ENCODE peak calls at places on chromosomes 11 and 22, in eight cellular contexts. One of them, this sample, is unnamed.

GRCh38 chr22:41762980-41763779 is 37.3 kb upstream of the CCDC134 start:
- DNase-seq in brain microvascular endothelial cell: peak
- DNase-seq in GM23248: no peak
- DNase-seq in heart right ventricle: no peak
- DNase-seq in HepG2: peak
- DNase-seq in H1: peak
- DNase-seq in neuronal stem cell: peak
- DNase-seq in AG04450: no peak
- DNase-seq in this sample: peak

GRCh38 chr11:132342408-132342807 is 972.0 kb downstream of the NTM start:
- DNase-seq in brain microvascular endothelial cell: no peak
- DNase-seq in GM23248: no peak
- DNase-seq in heart right ventricle: no peak
- DNase-seq in HepG2: no peak
- DNase-seq in H1: no peak
- DNase-seq in neuronal stem cell: no peak
- DNase-seq in AG04450: no peak
- DNase-seq in this sample: no peak

GRCh38 chr22:48258841-48259240 is 1496.4 kb downstream of the TBC1D22A start:
- DNase-seq in brain microvascular endothelial cell: no peak
- DNase-seq in GM23248: no peak
- DNase-seq in heart right ventricle: no peak
- DNase-seq in HepG2: no peak
- DNase-seq in H1: no peak
- DNase-seq in neuronal stem cell: no peak
- DNase-seq in AG04450: no peak
- DNase-seq in this sample: no peak

GRCh38 chr11:36684840-36685800 is 87.1 kb upstream of the RAG2 start:
- DNase-seq in brain microvascular endothelial cell: no peak
- DNase-seq in GM23248: no peak
- DNase-seq in heart right ventricle: no peak
- DNase-seq in HepG2: no peak
- DNase-seq in H1: no peak
- DNase-seq in neuronal stem cell: no peak
- DNase-seq in AG04450: no peak
- DNase-seq in this sample: peak

GRCh38 chr11:125570952-125571351 is 1.7 kb downstream of the EI24 start:
- DNase-seq in brain microvascular endothelial cell: no peak
- DNase-seq in GM23248: no peak
- DNase-seq in heart right ventricle: no peak
- DNase-seq in HepG2: no peak
- DNase-seq in H1: no peak
- DNase-seq in neuronal stem cell: no peak
- DNase-seq in AG04450: no peak
- DNase-seq in this sample: no peak

GRCh38 chr22:25186140-25186539 is 13.5 kb upstream of the CRYBB3 start:
- DNase-seq in brain microvascular endothelial cell: no peak
- DNase-seq in GM23248: no peak
- DNase-seq in heart right ventricle: no peak
- DNase-seq in HepG2: no peak
- DNase-seq in H1: no peak
- DNase-seq in neuronal stem cell: no peak
- DNase-seq in AG04450: no peak
- DNase-seq in this sample: no peak

GRCh38 chr11:46895821-46896220 is 22.5 kb downstream of the LRP4 start:
- DNase-seq in brain microvascular endothelial cell: no peak
- DNase-seq in GM23248: peak
- DNase-seq in heart right ventricle: peak
- DNase-seq in HepG2: no peak
- DNase-seq in H1: no peak
- DNase-seq in neuronal stem cell: no peak
- DNase-seq in AG04450: no peak
- DNase-seq in this sample: no peak

GRCh38 chr22:30340911-30341685 is 14.4 kb upstream of the TBC1D10A start:
- DNase-seq in brain microvascular endothelial cell: no peak
- DNase-seq in GM23248: no peak
- DNase-seq in heart right ventricle: peak
- DNase-seq in HepG2: no peak
- DNase-seq in H1: no peak
- DNase-seq in neuronal stem cell: no peak
- DNase-seq in AG04450: no peak
- DNase-seq in this sample: no peak

GRCh38 chr11:45933131-45933821 is 10.8 kb downstream of the LARGE2 start:
- DNase-seq in brain microvascular endothelial cell: no peak
- DNase-seq in GM23248: peak
- DNase-seq in heart right ventricle: no peak
- DNase-seq in HepG2: no peak
- DNase-seq in H1: no peak
- DNase-seq in neuronal stem cell: no peak
- DNase-seq in AG04450: peak
- DNase-seq in this sample: no peak

GRCh38 chr11:16841984-16842383 is 103.5 kb downstream of the C11orf58 start:
- DNase-seq in brain microvascular endothelial cell: no peak
- DNase-seq in GM23248: no peak
- DNase-seq in heart right ventricle: no peak
- DNase-seq in HepG2: no peak
- DNase-seq in H1: no peak
- DNase-seq in neuronal stem cell: no peak
- DNase-seq in AG04450: no peak
- DNase-seq in this sample: no peak

GRCh38 chr11:79515781-79516180 is 75.0 kb upstream of the TENM4 start:
- DNase-seq in brain microvascular endothelial cell: no peak
- DNase-seq in GM23248: no peak
- DNase-seq in heart right ventricle: no peak
- DNase-seq in HepG2: no peak
- DNase-seq in H1: no peak
- DNase-seq in neuronal stem cell: no peak
- DNase-seq in AG04450: no peak
- DNase-seq in this sample: no peak

GRCh38 chr11:8361206-8361605 is 97.5 kb upstream of the LMO1 start:
- DNase-seq in brain microvascular endothelial cell: no peak
- DNase-seq in GM23248: no peak
- DNase-seq in heart right ventricle: no peak
- DNase-seq in HepG2: no peak
- DNase-seq in H1: no peak
- DNase-seq in neuronal stem cell: no peak
- DNase-seq in AG04450: no peak
- DNase-seq in this sample: no peak

DNA sequence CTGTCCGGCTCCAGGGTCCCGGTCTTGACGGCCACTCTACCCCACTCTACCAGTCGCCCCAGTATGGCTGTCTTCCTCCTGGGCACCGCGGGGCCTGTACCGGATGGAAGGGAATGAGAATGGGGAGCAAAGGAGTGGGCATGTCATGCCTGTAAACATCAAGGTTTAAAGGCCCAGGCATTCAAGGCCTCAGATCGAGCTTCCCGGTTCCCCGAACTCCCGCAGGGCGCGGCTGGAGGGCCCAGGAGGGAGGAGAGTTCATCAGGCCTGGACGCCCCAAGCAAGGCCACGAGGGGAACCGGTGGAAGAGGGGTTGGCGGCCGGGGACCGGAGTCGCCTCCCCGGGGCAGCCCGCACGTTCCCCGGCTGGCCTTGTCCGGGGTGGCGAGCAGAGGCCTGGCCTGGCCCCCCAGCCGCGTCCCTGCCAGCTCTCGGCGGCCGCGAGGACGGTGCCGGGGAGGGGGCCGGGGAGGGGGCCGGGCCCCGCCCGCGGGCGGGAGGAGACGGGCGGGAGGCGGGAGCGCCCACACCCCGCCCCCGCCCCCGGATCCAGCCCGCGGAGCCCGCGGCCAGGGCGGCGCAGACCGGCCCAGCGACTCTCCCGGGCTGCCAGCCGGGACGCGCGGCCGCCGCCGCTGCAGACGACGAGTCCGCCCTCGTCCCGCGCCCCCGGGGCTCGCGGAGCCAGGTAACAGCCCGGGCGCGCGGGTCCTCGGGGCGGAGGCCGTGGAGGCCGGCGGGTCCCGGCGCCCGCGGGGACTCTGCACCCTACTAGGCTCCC is at the start of gene CDC42EP1:
- DNase-seq in brain microvascular endothelial cell: no peak
- DNase-seq in GM23248: peak
- DNase-seq in heart right ventricle: peak
- DNase-seq in HepG2: no peak
- DNase-seq in H1: peak
- DNase-seq in neuronal stem cell: no peak
- DNase-seq in AG04450: no peak
- DNase-seq in this sample: no peak
- H3K4me3 ChIP-seq in brain microvascular endothelial cell: peak
- H3K4me3 ChIP-seq in GM23248: peak
- H3K4me3 ChIP-seq in heart right ventricle: peak
- H3K4me3 ChIP-seq in HepG2: peak
- H3K4me3 ChIP-seq in H1: peak
- H3K4me3 ChIP-seq in neuronal stem cell: peak
- H3K4me3 ChIP-seq in AG04450: peak
- H3K4me3 ChIP-seq in this sample: no peak

DNA sequence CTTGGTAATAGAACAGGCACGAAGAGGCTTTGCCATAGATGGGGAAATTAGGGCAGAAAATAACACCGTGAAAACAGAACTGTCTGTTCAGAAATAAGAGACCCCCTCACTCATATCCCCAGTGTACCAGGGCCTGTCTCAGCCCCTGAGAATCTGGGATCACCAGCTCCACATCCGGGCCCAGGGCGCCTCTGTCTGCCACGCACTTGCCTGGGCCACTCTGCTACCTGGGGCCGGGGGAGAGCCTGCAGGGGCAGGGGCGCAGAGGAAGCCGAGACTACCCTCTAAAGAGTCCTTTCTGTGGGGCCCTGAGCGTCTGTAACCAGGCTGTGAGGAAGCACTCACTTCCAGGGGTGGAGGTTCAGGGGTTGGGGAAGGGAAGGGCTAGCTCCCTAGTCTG is 19.8 kb downstream of the NECTIN1 start:
- DNase-seq in brain microvascular endothelial cell: no peak
- DNase-seq in GM23248: no peak
- DNase-seq in heart right ventricle: no peak
- DNase-seq in HepG2: no peak
- DNase-seq in H1: no peak
- DNase-seq in neuronal stem cell: no peak
- DNase-seq in AG04450: no peak
- DNase-seq in this sample: no peak
- H3K4me3 ChIP-seq in brain microvascular endothelial cell: no peak
- H3K4me3 ChIP-seq in GM23248: no peak
- H3K4me3 ChIP-seq in heart right ventricle: no peak
- H3K4me3 ChIP-seq in HepG2: no peak
- H3K4me3 ChIP-seq in H1: no peak
- H3K4me3 ChIP-seq in neuronal stem cell: no peak
- H3K4me3 ChIP-seq in AG04450: peak
- H3K4me3 ChIP-seq in this sample: peak

GRCh38 chr22:40449676-40450035 is 79.3 kb downstream of the SGSM3 start:
- DNase-seq in brain microvascular endothelial cell: peak
- DNase-seq in GM23248: peak
- DNase-seq in heart right ventricle: no peak
- DNase-seq in HepG2: no peak
- DNase-seq in H1: no peak
- DNase-seq in neuronal stem cell: no peak
- DNase-seq in AG04450: no peak
- DNase-seq in this sample: no peak

GRCh38 chr22:40452730-40453487 is 82.5 kb downstream of the SGSM3 start:
- DNase-seq in brain microvascular endothelial cell: no peak
- DNase-seq in GM23248: peak
- DNase-seq in heart right ventricle: no peak
- DNase-seq in HepG2: no peak
- DNase-seq in H1: no peak
- DNase-seq in neuronal stem cell: no peak
- DNase-seq in AG04450: no peak
- DNase-seq in this sample: no peak

GRCh38 chr22:40450651-40451050 is 80.3 kb downstream of the SGSM3 start:
- DNase-seq in brain microvascular endothelial cell: no peak
- DNase-seq in GM23248: peak
- DNase-seq in heart right ventricle: no peak
- DNase-seq in HepG2: no peak
- DNase-seq in H1: no peak
- DNase-seq in neuronal stem cell: no peak
- DNase-seq in AG04450: no peak
- DNase-seq in this sample: no peak

GRCh38 chr22:40451230-40451629 is 80.8 kb downstream of the SGSM3 start:
- DNase-seq in brain microvascular endothelial cell: no peak
- DNase-seq in GM23248: peak
- DNase-seq in heart right ventricle: no peak
- DNase-seq in HepG2: no peak
- DNase-seq in H1: no peak
- DNase-seq in neuronal stem cell: no peak
- DNase-seq in AG04450: no peak
- DNase-seq in this sample: no peak

DNA sequence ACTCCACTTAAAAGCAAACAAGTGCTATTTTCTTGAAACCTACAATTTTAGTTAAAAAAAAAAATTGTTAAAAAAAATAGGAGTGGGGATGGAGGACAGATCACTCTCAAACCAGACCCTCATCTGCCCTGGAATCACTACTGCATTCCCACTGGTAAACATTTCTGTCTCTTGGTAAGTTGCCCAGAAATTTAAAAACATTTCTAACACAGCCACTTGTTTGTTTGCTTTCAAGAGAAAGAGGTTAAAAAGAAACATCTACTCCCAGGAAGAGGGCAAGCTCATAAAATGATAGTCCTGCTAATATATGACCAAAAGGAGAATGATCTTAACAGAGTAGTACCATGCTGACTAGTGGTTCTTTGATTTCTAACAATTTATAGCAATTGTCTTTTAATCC is 83.3 kb downstream of the SGSM3 start:
- DNase-seq in brain microvascular endothelial cell: no peak
- DNase-seq in GM23248: no peak
- DNase-seq in heart right ventricle: no peak
- DNase-seq in HepG2: no peak
- DNase-seq in H1: no peak
- DNase-seq in neuronal stem cell: no peak
- DNase-seq in AG04450: no peak
- DNase-seq in this sample: no peak
- H3K4me3 ChIP-seq in brain microvascular endothelial cell: no peak
- H3K4me3 ChIP-seq in GM23248: no peak
- H3K4me3 ChIP-seq in heart right ventricle: no peak
- H3K4me3 ChIP-seq in HepG2: no peak
- H3K4me3 ChIP-seq in H1: no peak
- H3K4me3 ChIP-seq in neuronal stem cell: no peak
- H3K4me3 ChIP-seq in AG04450: no peak
- H3K4me3 ChIP-seq in this sample: no peak

GRCh38 chr11:14075679-14076078 is 113.2 kb downstream of the SPON1 start:
- DNase-seq in brain microvascular endothelial cell: no peak
- DNase-seq in GM23248: no peak
- DNase-seq in heart right ventricle: no peak
- DNase-seq in HepG2: no peak
- DNase-seq in H1: no peak
- DNase-seq in neuronal stem cell: no peak
- DNase-seq in AG04450: no peak
- DNase-seq in this sample: no peak

GRCh38 chr11:14078941-14079522 is 116.5 kb downstream of the SPON1 start:
- DNase-seq in brain microvascular endothelial cell: no peak
- DNase-seq in GM23248: no peak
- DNase-seq in heart right ventricle: no peak
- DNase-seq in HepG2: no peak
- DNase-seq in H1: no peak
- DNase-seq in neuronal stem cell: no peak
- DNase-seq in AG04450: no peak
- DNase-seq in this sample: peak

GRCh38 chr11:14073821-14074529 is 111.5 kb downstream of the SPON1 start:
- DNase-seq in brain microvascular endothelial cell: no peak
- DNase-seq in GM23248: peak
- DNase-seq in heart right ventricle: no peak
- DNase-seq in HepG2: no peak
- DNase-seq in H1: no peak
- DNase-seq in neuronal stem cell: no peak
- DNase-seq in AG04450: no peak
- DNase-seq in this sample: no peak

GRCh38 chr11:14070866-14071265 is 108.3 kb downstream of the SPON1 start:
- DNase-seq in brain microvascular endothelial cell: no peak
- DNase-seq in GM23248: peak
- DNase-seq in heart right ventricle: no peak
- DNase-seq in HepG2: no peak
- DNase-seq in H1: no peak
- DNase-seq in neuronal stem cell: no peak
- DNase-seq in AG04450: no peak
- DNase-seq in this sample: no peak

GRCh38 chr11:14075118-14075601 is 112.6 kb downstream of the SPON1 start:
- DNase-seq in brain microvascular endothelial cell: no peak
- DNase-seq in GM23248: peak
- DNase-seq in heart right ventricle: no peak
- DNase-seq in HepG2: no peak
- DNase-seq in H1: no peak
- DNase-seq in neuronal stem cell: no peak
- DNase-seq in AG04450: no peak
- DNase-seq in this sample: peak
- H3K4me3 ChIP-seq in brain microvascular endothelial cell: no peak
- H3K4me3 ChIP-seq in GM23248: no peak
- H3K4me3 ChIP-seq in heart right ventricle: no peak
- H3K4me3 ChIP-seq in HepG2: no peak
- H3K4me3 ChIP-seq in H1: no peak
- H3K4me3 ChIP-seq in neuronal stem cell: no peak
- H3K4me3 ChIP-seq in AG04450: no peak
- H3K4me3 ChIP-seq in this sample: peak